ENCODE peak calls at places on chromosomes 3 and 15, in eight cellular contexts. One of them, this sample, is unnamed.

GRCh38 chr15:63970723-63971426 is 75.4 kb downstream of the DAPK2 start:
- DNase-seq in fibroblast of lung: no peak
- DNase-seq in IMR-90: no peak
- DNase-seq in CD8-positive, alpha-beta T cell: no peak
- DNase-seq in cardiac muscle cell: no peak
- DNase-seq in esophagus squamous epithelium: no peak
- DNase-seq in tibial artery: no peak
- DNase-seq in heart left ventricle: no peak
- DNase-seq in this sample: no peak

GRCh38 chr15:50627351-50628055 is 59.1 kb downstream of the TRPM7 start:
- DNase-seq in fibroblast of lung: peak; percentile 56
- DNase-seq in IMR-90: peak; percentile 50
- DNase-seq in CD8-positive, alpha-beta T cell: no peak
- DNase-seq in cardiac muscle cell: no peak
- DNase-seq in esophagus squamous epithelium: no peak
- DNase-seq in tibial artery: no peak
- DNase-seq in heart left ventricle: no peak
- DNase-seq in this sample: no peak

GRCh38 chr15:63263519-63263918 is 13.9 kb upstream of the APH1B start:
- DNase-seq in fibroblast of lung: no peak
- DNase-seq in IMR-90: no peak
- DNase-seq in CD8-positive, alpha-beta T cell: no peak
- DNase-seq in cardiac muscle cell: peak; percentile 61
- DNase-seq in esophagus squamous epithelium: no peak
- DNase-seq in tibial artery: no peak
- DNase-seq in heart left ventricle: no peak
- DNase-seq in this sample: no peak

GRCh38 chr3:65277788-65278187 is 590.0 kb upstream of the ADAMTS9 start:
- DNase-seq in fibroblast of lung: no peak
- DNase-seq in IMR-90: no peak
- DNase-seq in CD8-positive, alpha-beta T cell: no peak
- DNase-seq in cardiac muscle cell: peak; percentile 28
- DNase-seq in esophagus squamous epithelium: no peak
- DNase-seq in tibial artery: no peak
- DNase-seq in heart left ventricle: no peak
- DNase-seq in this sample: no peak

GRCh38 chr3:13653631-13654279 is 104.8 kb downstream of the FBLN2 start:
- DNase-seq in fibroblast of lung: no peak
- DNase-seq in IMR-90: no peak
- DNase-seq in CD8-positive, alpha-beta T cell: no peak
- DNase-seq in cardiac muscle cell: no peak
- DNase-seq in esophagus squamous epithelium: no peak
- DNase-seq in tibial artery: no peak
- DNase-seq in heart left ventricle: no peak
- DNase-seq in this sample: no peak

GRCh38 chr3:187456268-187456667 is 88.1 kb downstream of the RTP4 start:
- DNase-seq in fibroblast of lung: peak; percentile 2
- DNase-seq in IMR-90: no peak
- DNase-seq in CD8-positive, alpha-beta T cell: no peak
- DNase-seq in cardiac muscle cell: no peak
- DNase-seq in esophagus squamous epithelium: no peak
- DNase-seq in tibial artery: peak; percentile 54
- DNase-seq in heart left ventricle: no peak
- DNase-seq in this sample: no peak

GRCh38 chr3:16507540-16508241 is 5.8 kb downstream of the RFTN1 start:
- DNase-seq in fibroblast of lung: no peak
- DNase-seq in IMR-90: no peak
- DNase-seq in CD8-positive, alpha-beta T cell: no peak
- DNase-seq in cardiac muscle cell: no peak
- DNase-seq in esophagus squamous epithelium: no peak
- DNase-seq in tibial artery: no peak
- DNase-seq in heart left ventricle: no peak
- DNase-seq in this sample: no peak

GRCh38 chr3:13332740-13333139 is 87.4 kb downstream of the NUP210 start:
- DNase-seq in fibroblast of lung: no peak
- DNase-seq in IMR-90: no peak
- DNase-seq in CD8-positive, alpha-beta T cell: no peak
- DNase-seq in cardiac muscle cell: no peak
- DNase-seq in esophagus squamous epithelium: no peak
- DNase-seq in tibial artery: no peak
- DNase-seq in heart left ventricle: no peak
- DNase-seq in this sample: no peak

GRCh38 chr3:132038198-132038825 is 3.5 kb upstream of the CPNE4 start:
- DNase-seq in fibroblast of lung: peak; percentile 6
- DNase-seq in IMR-90: peak; percentile 23
- DNase-seq in CD8-positive, alpha-beta T cell: no peak
- DNase-seq in cardiac muscle cell: peak; percentile 27
- DNase-seq in esophagus squamous epithelium: no peak
- DNase-seq in tibial artery: no peak
- DNase-seq in heart left ventricle: no peak
- DNase-seq in this sample: no peak

GRCh38 chr3:33538678-33539339 is 98.6 kb upstream of the UBP1 start:
- DNase-seq in fibroblast of lung: no peak
- DNase-seq in IMR-90: no peak
- DNase-seq in CD8-positive, alpha-beta T cell: no peak
- DNase-seq in cardiac muscle cell: peak; percentile 2
- DNase-seq in esophagus squamous epithelium: no peak
- DNase-seq in tibial artery: no peak
- DNase-seq in heart left ventricle: no peak
- DNase-seq in this sample: no peak

GRCh38 chr3:101725192-101725889 is 927 bp downstream of the CEP97 start:
- DNase-seq in fibroblast of lung: peak; percentile 36
- DNase-seq in IMR-90: peak; percentile 5
- DNase-seq in CD8-positive, alpha-beta T cell: peak; percentile 9
- DNase-seq in cardiac muscle cell: peak; percentile 50
- DNase-seq in esophagus squamous epithelium: no peak
- DNase-seq in tibial artery: peak; percentile 44
- DNase-seq in heart left ventricle: peak; percentile 70
- DNase-seq in this sample: peak; percentile 54

GRCh38 chr3:30629736-30630135 is 23.3 kb downstream of the TGFBR2 start:
- DNase-seq in fibroblast of lung: no peak
- DNase-seq in IMR-90: no peak
- DNase-seq in CD8-positive, alpha-beta T cell: no peak
- DNase-seq in cardiac muscle cell: no peak
- DNase-seq in esophagus squamous epithelium: no peak
- DNase-seq in tibial artery: no peak
- DNase-seq in heart left ventricle: no peak
- DNase-seq in this sample: no peak

GRCh38 chr3:191236635-191237034 is 37.6 kb downstream of the OSTN start:
- DNase-seq in fibroblast of lung: peak; percentile 60
- DNase-seq in IMR-90: peak; percentile 84
- DNase-seq in CD8-positive, alpha-beta T cell: no peak
- DNase-seq in cardiac muscle cell: no peak
- DNase-seq in esophagus squamous epithelium: no peak
- DNase-seq in tibial artery: no peak
- DNase-seq in heart left ventricle: no peak
- DNase-seq in this sample: no peak

GRCh38 chr3:60301142-60301541 is 950.1 kb downstream of the FHIT start:
- DNase-seq in fibroblast of lung: peak; percentile 80
- DNase-seq in IMR-90: peak; percentile 94
- DNase-seq in CD8-positive, alpha-beta T cell: no peak
- DNase-seq in cardiac muscle cell: no peak
- DNase-seq in esophagus squamous epithelium: no peak
- DNase-seq in tibial artery: no peak
- DNase-seq in heart left ventricle: no peak
- DNase-seq in this sample: no peak

GRCh38 chr3:190696777-190697501 is 165.6 kb downstream of the GMNC start:
- DNase-seq in fibroblast of lung: peak; percentile 30
- DNase-seq in IMR-90: peak; percentile 40
- DNase-seq in CD8-positive, alpha-beta T cell: no peak
- DNase-seq in cardiac muscle cell: peak; percentile 40
- DNase-seq in esophagus squamous epithelium: no peak
- DNase-seq in tibial artery: no peak
- DNase-seq in heart left ventricle: no peak
- DNase-seq in this sample: no peak

GRCh38 chr3:157838457-157838856 is 267.8 kb downstream of the SHOX2 start:
- DNase-seq in fibroblast of lung: no peak
- DNase-seq in IMR-90: no peak
- DNase-seq in CD8-positive, alpha-beta T cell: no peak
- DNase-seq in cardiac muscle cell: no peak
- DNase-seq in esophagus squamous epithelium: no peak
- DNase-seq in tibial artery: no peak
- DNase-seq in heart left ventricle: no peak
- DNase-seq in this sample: no peak

GRCh38 chr3:161915283-161915682 is 418.7 kb downstream of the OTOL1 start:
- DNase-seq in fibroblast of lung: peak; percentile 2
- DNase-seq in IMR-90: no peak
- DNase-seq in CD8-positive, alpha-beta T cell: no peak
- DNase-seq in cardiac muscle cell: no peak
- DNase-seq in esophagus squamous epithelium: no peak
- DNase-seq in tibial artery: no peak
- DNase-seq in heart left ventricle: no peak
- DNase-seq in this sample: no peak

GRCh38 chr3:197239857-197240256 is 58.6 kb downstream of the DLG1 start:
- DNase-seq in fibroblast of lung: peak; percentile 27
- DNase-seq in IMR-90: no peak
- DNase-seq in CD8-positive, alpha-beta T cell: no peak
- DNase-seq in cardiac muscle cell: no peak
- DNase-seq in esophagus squamous epithelium: no peak
- DNase-seq in tibial artery: no peak
- DNase-seq in heart left ventricle: no peak
- DNase-seq in this sample: no peak
- H3K36me3 ChIP-seq in fibroblast of lung: no peaks in the 10 kb centered on the region
- H3K36me3 ChIP-seq in IMR-90: peaks cover 8% of the 10 kb centered on the region
- H3K36me3 ChIP-seq in CD8-positive, alpha-beta T cell: no peaks in the 10 kb centered on the region
- H3K36me3 ChIP-seq in cardiac muscle cell: no peaks in the 10 kb centered on the region
- H3K36me3 ChIP-seq in esophagus squamous epithelium: peaks cover 41% of the 10 kb centered on the region
- H3K36me3 ChIP-seq in tibial artery: peaks cover 6% of the 10 kb centered on the region
- H3K36me3 ChIP-seq in heart left ventricle: peaks cover 3% of the 10 kb centered on the region
- H3K36me3 ChIP-seq in this sample: peaks cover 10% of the 10 kb centered on the region

GRCh38 chr3:120558784-120559227 is 37.3 kb upstream of the NDUFB4 start:
- DNase-seq in fibroblast of lung: peak; percentile 82
- DNase-seq in IMR-90: peak; percentile 84
- DNase-seq in CD8-positive, alpha-beta T cell: peak; percentile 82
- DNase-seq in cardiac muscle cell: peak; percentile 90
- DNase-seq in esophagus squamous epithelium: peak; percentile 53
- DNase-seq in tibial artery: peak; percentile 91
- DNase-seq in heart left ventricle: peak; percentile 94
- DNase-seq in this sample: peak; percentile 88

GRCh38 chr3:120560304-120561250 is 35.6 kb upstream of the NDUFB4 start:
- DNase-seq in fibroblast of lung: peak; percentile 58
- DNase-seq in IMR-90: no peak
- DNase-seq in CD8-positive, alpha-beta T cell: no peak
- DNase-seq in cardiac muscle cell: no peak
- DNase-seq in esophagus squamous epithelium: no peak
- DNase-seq in tibial artery: no peak
- DNase-seq in heart left ventricle: no peak
- DNase-seq in this sample: no peak

GRCh38 chr3:120557115-120557514 is 39.0 kb upstream of the NDUFB4 start:
- DNase-seq in fibroblast of lung: no peak
- DNase-seq in IMR-90: no peak
- DNase-seq in CD8-positive, alpha-beta T cell: no peak
- DNase-seq in cardiac muscle cell: no peak
- DNase-seq in esophagus squamous epithelium: no peak
- DNase-seq in tibial artery: no peak
- DNase-seq in heart left ventricle: no peak
- DNase-seq in this sample: no peak

GRCh38 chr3:120561251-120562045 is 34.7 kb upstream of the NDUFB4 start:
- DNase-seq in fibroblast of lung: peak; percentile 60
- DNase-seq in IMR-90: peak; percentile 73
- DNase-seq in CD8-positive, alpha-beta T cell: peak; percentile 62
- DNase-seq in cardiac muscle cell: peak; percentile 79
- DNase-seq in esophagus squamous epithelium: no peak
- DNase-seq in tibial artery: peak; percentile 75
- DNase-seq in heart left ventricle: peak; percentile 71
- DNase-seq in this sample: no peak

DNA sequence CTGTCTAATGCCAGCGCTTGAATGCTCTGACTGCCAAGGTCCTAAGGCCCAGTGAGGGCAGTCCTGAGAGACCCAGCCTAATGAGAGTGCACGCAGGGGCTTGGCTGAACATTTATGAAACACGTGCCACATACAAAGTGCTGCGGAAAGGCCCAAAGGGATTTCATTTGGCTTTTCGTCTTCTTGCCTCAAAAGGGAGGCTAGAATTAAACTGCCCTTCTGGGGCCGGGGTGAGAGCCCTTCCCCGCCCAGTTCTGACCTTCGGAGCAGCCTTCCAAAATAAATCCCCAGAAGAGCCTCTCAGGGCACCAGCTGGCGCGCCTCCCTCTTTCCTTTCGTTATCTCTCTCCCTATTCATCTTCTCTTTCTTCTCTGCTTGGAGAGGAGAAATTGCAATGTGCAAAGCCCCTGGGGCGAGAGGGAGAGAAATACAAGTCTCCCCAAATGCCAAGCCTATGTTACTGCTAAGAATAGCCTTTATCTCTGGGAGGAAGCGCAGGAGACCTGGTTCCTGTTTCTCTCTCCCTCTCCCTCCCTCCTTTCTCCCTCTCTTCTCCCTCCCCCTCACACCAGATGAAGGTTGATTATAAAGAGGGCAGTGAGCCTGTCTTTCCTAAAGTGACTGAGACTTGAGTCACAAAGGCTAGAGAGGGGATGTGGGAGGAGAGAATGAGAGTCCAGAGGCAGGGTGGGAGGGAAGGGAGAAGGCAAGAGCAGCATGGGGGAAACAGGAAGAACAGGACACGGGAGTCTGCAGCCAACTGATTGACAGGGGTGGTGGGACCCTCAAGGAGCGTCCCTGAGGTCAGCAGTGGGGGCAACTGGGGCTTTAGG is 36.7 kb upstream of the NDUFB4 start:
- DNase-seq in fibroblast of lung: peak; percentile 87
- DNase-seq in IMR-90: peak; percentile 85
- DNase-seq in CD8-positive, alpha-beta T cell: no peak
- DNase-seq in cardiac muscle cell: peak; percentile 56
- DNase-seq in esophagus squamous epithelium: no peak
- DNase-seq in tibial artery: no peak
- DNase-seq in heart left ventricle: peak; percentile 71
- DNase-seq in this sample: no peak
- TF ChIP-seq CTCF in fibroblast of lung: no peak
- TF ChIP-seq CTCF in IMR-90: no peak
- TF ChIP-seq CTCF in CD8-positive, alpha-beta T cell: no peak
- TF ChIP-seq CTCF in cardiac muscle cell: no peak
- TF ChIP-seq CTCF in esophagus squamous epithelium: no peak
- TF ChIP-seq CTCF in tibial artery: no peak
- TF ChIP-seq CTCF in heart left ventricle: peak; percentile 3
- TF ChIP-seq CTCF in this sample: peak; percentile 45

GRCh38 chr15:31350771-31351170 is 24.1 kb downstream of the KLF13 start:
- DNase-seq in fibroblast of lung: no peak
- DNase-seq in IMR-90: no peak
- DNase-seq in CD8-positive, alpha-beta T cell: no peak
- DNase-seq in cardiac muscle cell: no peak
- DNase-seq in esophagus squamous epithelium: no peak
- DNase-seq in tibial artery: no peak
- DNase-seq in heart left ventricle: no peak
- DNase-seq in this sample: no peak
- H3K27ac ChIP-seq in fibroblast of lung: no peak overlapping the region
- H3K27ac ChIP-seq in IMR-90: no peak overlapping the region
- H3K27ac ChIP-seq in CD8-positive, alpha-beta T cell: peak overlapping the region; percentile 18
- H3K27ac ChIP-seq in cardiac muscle cell: no peak overlapping the region
- H3K27ac ChIP-seq in esophagus squamous epithelium: peak overlapping the region; percentile 40
- H3K27ac ChIP-seq in tibial artery: peak overlapping the region; percentile 13
- H3K27ac ChIP-seq in heart left ventricle: peak overlapping the region; percentile 97
- H3K27ac ChIP-seq in this sample: peak overlapping the region; percentile 98

DNA sequence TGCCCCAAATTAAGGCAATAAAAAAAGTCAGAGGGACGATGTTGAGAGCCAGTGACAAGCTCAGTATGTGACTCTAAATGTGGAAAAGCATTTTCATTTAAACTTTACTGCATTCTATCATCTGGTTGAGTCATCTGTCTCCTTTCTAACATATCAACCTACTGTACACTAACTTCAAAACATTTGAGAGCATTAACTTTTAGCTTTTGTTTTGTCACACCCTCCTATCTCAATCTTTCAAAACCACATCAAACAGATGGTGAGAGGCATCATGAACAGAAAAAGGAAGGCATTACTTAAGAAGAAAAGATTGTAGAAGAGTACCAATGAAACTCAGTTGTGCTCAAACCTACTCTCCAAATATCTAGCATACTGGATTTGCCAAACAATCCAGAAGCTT is 4.8 kb downstream of the LRRC58 start:
- DNase-seq in fibroblast of lung: peak; percentile 65
- DNase-seq in IMR-90: peak; percentile 17
- DNase-seq in CD8-positive, alpha-beta T cell: no peak
- DNase-seq in cardiac muscle cell: no peak
- DNase-seq in esophagus squamous epithelium: no peak
- DNase-seq in tibial artery: no peak
- DNase-seq in heart left ventricle: no peak
- DNase-seq in this sample: no peak
- H3K36me3 ChIP-seq in fibroblast of lung: no peaks in the 10 kb centered on the region
- H3K36me3 ChIP-seq in IMR-90: peaks cover 2% of the 10 kb centered on the region
- H3K36me3 ChIP-seq in CD8-positive, alpha-beta T cell: no peaks in the 10 kb centered on the region
- H3K36me3 ChIP-seq in cardiac muscle cell: no peaks in the 10 kb centered on the region
- H3K36me3 ChIP-seq in esophagus squamous epithelium: peaks cover 21% of the 10 kb centered on the region
- H3K36me3 ChIP-seq in tibial artery: peaks cover 11% of the 10 kb centered on the region
- H3K36me3 ChIP-seq in heart left ventricle: peaks cover 7% of the 10 kb centered on the region
- H3K36me3 ChIP-seq in this sample: no peaks in the 10 kb centered on the region